ENCODE peak calls at places on chromosomes 13 and 19, in seven cellular contexts. F is stromal cell of bone marrow, M is SW 1271, C is pancreas, H is cardiac muscle cell, D is T follicular helper cell, B is retina. K is an unnamed sample.

GRCh38 chr13:50357586-50358118 is 342.4 kb downstream of the KCNRG start:
- DNase-seq in M (no peak), H (no peak), B (no peak), C (peak), D (no peak), F (peak), K (peak)

GRCh38 chr13:36341718-36342117 is 4.5 kb downstream of the SPART start:
- DNase-seq in H (no peak), C (no peak), F (no peak), D (no peak), B (no peak), M (no peak), K (no peak)

GRCh38 chr19:17720487-17720839 is 1.2 kb downstream of the MAP1S start:
- DNase-seq in D (no peak), H (no peak), M (no peak), B (no peak), C (no peak), F (no peak), K (no peak)

GRCh38 chr13:43924549-43925245 is 45.0 kb downstream of the LACC1 start:
- DNase-seq in C (no peak), B (no peak), F (no peak), D (no peak), H (no peak), M (no peak), K (no peak)

GRCh38 chr13:71979616-71980015 is 112.6 kb upstream of the DACH1 start:
- DNase-seq in H (peak), C (no peak), D (no peak), F (no peak), M (no peak), B (no peak), K (no peak)

GRCh38 chr13:104086205-104086604 is 1020.0 kb upstream of the SLC10A2 start:
- DNase-seq in M (no peak), C (no peak), F (no peak), H (no peak), B (no peak), D (no peak), K (no peak)

GRCh38 chr13:32246468-32246867 is 68.7 kb downstream of the ZAR1L start:
- DNase-seq in F (peak), D (no peak), M (peak), B (peak), C (no peak), H (peak), K (peak)

GRCh38 chr19:900302-901111 is 7.2 kb downstream of the RNU6-9 start:
- DNase-seq in C (no peak), D (no peak), M (peak), B (no peak), F (no peak), H (no peak), K (no peak)

GRCh38 chr13:27359203-27359821 is 65.1 kb upstream of the GTF3A start:
- DNase-seq in D (peak), H (peak), C (peak), M (peak), F (no peak), B (peak), K (peak)

GRCh38 chr13:44230071-44230470 is 143.6 kb upstream of the SERP2 start:
- DNase-seq in B (no peak), D (no peak), H (no peak), F (no peak), M (no peak), C (no peak), K (no peak)

K was measured in adrenal gland.